ENCODE peak calls at places on chromosomes 5 and 9, in six cellular contexts. M is HFF-Myc; R is NCI-H2081; Z is Jurkat, Clone E6-1; P is GM10248; B is colonic mucosa. C is an unnamed sample.

GRCh38 chr5:146034605-146035004 is 70.8 kb downstream of the PLAC8L1 start:
- DNase-seq in M (no peak), R (no peak), B (no peak), P (no peak), Z (no peak), C (no peak)

GRCh38 chr5:134090482-134090881 is 24.0 kb upstream of the TCF7 start:
- DNase-seq in P (no peak), R (no peak), Z (peak), M (no peak), B (no peak), C (no peak)

GRCh38 chr5:126499742-126500396 is 76.7 kb downstream of the GRAMD2B start:
- DNase-seq in B (peak), R (peak), Z (peak), M (peak), P (peak), C (no peak)

GRCh38 chr9:93134018-93134739 is at the start of gene NINJ1:
- DNase-seq in P (peak), Z (peak), B (peak), M (no peak), R (peak), C (no peak)

GRCh38 chr9:91006046-91006445 is 204.4 kb downstream of the SYK start:
- DNase-seq in R (no peak), M (no peak), B (no peak), P (no peak), Z (no peak), C (no peak)

GRCh38 chr9:137878146-137878941 is 762 bp downstream of the CACNA1B start:
- DNase-seq in M (no peak), Z (no peak), P (peak), B (no peak), R (peak), C (no peak)

GRCh38 chr9:125088752-125089151 is 54.6 kb downstream of the SCAI start:
- DNase-seq in Z (no peak), R (no peak), M (no peak), B (no peak), P (no peak), C (no peak)

GRCh38 chr5:177468329-177469058 is 4.9 kb downstream of the DBN1 start:
- DNase-seq in B (no peak), M (no peak), P (no peak), R (peak), Z (no peak), C (peak)

GRCh38 chr9:111393971-111394370 is 63.9 kb upstream of the OR2K2 start:
- DNase-seq in R (no peak), Z (no peak), P (no peak), M (no peak), B (no peak), C (no peak)

GRCh38 chr9:126720661-126721530 is 83.9 kb upstream of the ZBTB43 start:
- DNase-seq in Z (peak), R (no peak), P (no peak), B (no peak), M (no peak), C (no peak)

GRCh38 chr5:130335116-130335515 is 430.9 kb downstream of the CHSY3 start:
- DNase-seq in M (no peak), Z (no peak), R (no peak), B (no peak), P (no peak), C (no peak)

GRCh38 chr5:127723571-127723970 is 20.4 kb downstream of the CCDC192 start:
- DNase-seq in M (peak), P (no peak), Z (no peak), R (no peak), B (no peak), C (no peak)

GRCh38 chr5:73617510-73618279 is 8.3 kb upstream of the ARHGEF28 start:
- DNase-seq in P (peak), Z (no peak), B (no peak), M (no peak), R (no peak), C (no peak)

GRCh38 chr9:81683214-81683613 is 6.1 kb downstream of the TLE1 start:
- DNase-seq in Z (no peak), M (no peak), P (no peak), B (no peak), R (peak), C (no peak)

GRCh38 chr9:133683494-133684460 is 47.6 kb downstream of the DBH start:
- DNase-seq in P (no peak), Z (peak), M (no peak), R (no peak), B (no peak), C (no peak)

GRCh38 chr5:80799041-80799440 is 144.3 kb upstream of the DHFR start:
- DNase-seq in R (no peak), B (no peak), P (no peak), Z (no peak), M (no peak), C (no peak)

GRCh38 chr5:72688926-72689325 is 127.5 kb upstream of the TNPO1 start:
- DNase-seq in B (no peak), R (no peak), Z (no peak), M (no peak), P (no peak), C (no peak)

GRCh38 chr5:94802450-94802849 is 184.0 kb downstream of the SLF1 start:
- DNase-seq in Z (no peak), P (no peak), R (no peak), M (no peak), B (no peak), C (no peak)

GRCh38 chr9:123712399-123712798 is 217.5 kb downstream of the DENND1A start:
- DNase-seq in B (no peak), P (no peak), R (no peak), Z (no peak), M (no peak), C (no peak)

GRCh38 chr5:154642499-154643245 is 112.5 kb upstream of the LARP1 start:
- DNase-seq in Z (peak), R (peak), P (no peak), M (peak), B (no peak), C (no peak)

GRCh38 chr5:123157797-123158528 is 68.9 kb downstream of the PRDM6 start:
- DNase-seq in Z (no peak), R (no peak), P (no peak), B (no peak), M (peak), C (peak)

GRCh38 chr5:56360816-56361215 is 127.7 kb upstream of the ANKRD55 start:
- DNase-seq in M (no peak), Z (no peak), R (no peak), P (no peak), B (no peak), C (no peak)

GRCh38 chr5:90866333-90866732 is 307.7 kb downstream of the ADGRV1 start:
- DNase-seq in M (no peak), Z (peak), P (peak), R (peak), B (no peak), C (no peak)

GRCh38 chr5:56190500-56190899 is 42.6 kb downstream of the ANKRD55 start:
- DNase-seq in R (peak), M (peak), B (no peak), P (no peak), Z (peak), C (no peak)

GRCh38 chr5:174608631-174609097 is 115.7 kb upstream of the MSX2 start:
- DNase-seq in Z (no peak), M (no peak), P (no peak), B (no peak), R (no peak), C (no peak)

GRCh38 chr5:9094582-9094981 is 451.3 kb downstream of the SEMA5A start:
- DNase-seq in P (no peak), Z (no peak), R (no peak), B (no peak), M (no peak), C (peak)

GRCh38 chr9:136762915-136763648 is 1.2 kb downstream of the LCN15 start:
- DNase-seq in M (no peak), P (peak), B (peak), R (no peak), Z (no peak), C (no peak)

GRCh38 chr9:70556736-70557135 is 142.3 kb upstream of the KLF9 start:
- DNase-seq in B (no peak), Z (no peak), R (no peak), M (no peak), P (no peak), C (no peak)

GRCh38 chr5:37133939-37134338 is 115.2 kb downstream of the CPLANE1 start:
- DNase-seq in M (no peak), B (no peak), Z (no peak), R (no peak), P (no peak), C (peak)

GRCh38 chr5:14759744-14760547 is 95.4 kb downstream of the OTULIN start:
- DNase-seq in R (no peak), B (no peak), M (no peak), Z (no peak), P (no peak), C (no peak)

GRCh38 chr9:134358026-134358967 is 32.0 kb downstream of the RXRA start:
- DNase-seq in M (no peak), Z (no peak), P (no peak), B (no peak), R (no peak), C (no peak)

GRCh38 chr5:133359861-133360260 is 252.5 kb downstream of the FSTL4 start:
- DNase-seq in R (no peak), Z (no peak), P (no peak), M (no peak), B (no peak), C (no peak)

GRCh38 chr5:180350711-180351110 is 2.4 kb downstream of the GFPT2 start:
- DNase-seq in R (no peak), P (no peak), Z (no peak), M (no peak), B (no peak), C (no peak)

GRCh38 chr9:76560481-76560891 is 101.5 kb downstream of the GCNT1 start:
- DNase-seq in B (peak), Z (no peak), R (no peak), P (no peak), M (no peak), C (no peak)

GRCh38 chr5:164504141-164504772 is 998.8 kb downstream of the MAT2B start:
- DNase-seq in R (peak), Z (peak), B (peak), P (peak), M (peak), C (no peak)

GRCh38 chr5:91499943-91500531 is 116.9 kb upstream of the ARRDC3 start:
- DNase-seq in M (peak), Z (peak), B (no peak), P (peak), R (peak), C (no peak)

GRCh38 chr5:136679233-136679632 is 313.9 kb upstream of the TRPC7 start:
- DNase-seq in B (no peak), M (no peak), Z (no peak), P (no peak), R (no peak), C (no peak)

C was measured in BJ.